ENCODE peak calls at places on chromosomes 5 and 9, in nine cellular contexts. R is Calu3; Z is activated CD4-positive, alpha-beta T cell treated with anti-CD3 and anti-CD28 coated beads, Interleukin-2, amount 50 U/mL, for 1 hour; P is COR-L47; Y is CD8-positive, alpha-beta memory T cell; X is Right ventricle myocardium superior; V is fibroblast of mammary gland; J is cardiac fibroblast; E is GM13977. L is an unnamed sample.

GRCh38 chr5:15664961-15665360 is 165.0 kb downstream of the FBXL7 start:
- DNase-seq in X (no peak), V (peak; percentile 44), Z (no peak), R (no peak), J (peak; percentile 18), P (no peak), E (no peak), Y (no peak), L (no peak)

GRCh38 chr5:19270153-19270552 is 717.8 kb downstream of the CDH18 start:
- DNase-seq in Z (no peak), Y (no peak), X (no peak), V (no peak), R (no peak), J (no peak), P (no peak), E (no peak), L (no peak)

GRCh38 chr9:104772707-104773106 is 8.8 kb downstream of the NIPSNAP3B start:
- DNase-seq in X (peak; percentile 54), P (no peak), Y (no peak), R (no peak), V (peak; percentile 17), Z (no peak), J (peak; percentile 67), E (no peak), L (no peak)

GRCh38 chr9:88174324-88174723 is 36.0 kb upstream of the SPATA31C2 start:
- DNase-seq in R (no peak), X (no peak), J (no peak), E (no peak), Z (no peak), Y (no peak), P (no peak), V (no peak), L (no peak)

GRCh38 chr9:129064499-129064908 is 16.4 kb upstream of the DOLPP1 start:
- DNase-seq in X (no peak), J (no peak), V (no peak), P (no peak), E (no peak), R (no peak), Z (no peak), Y (no peak), L (no peak)

GRCh38 chr9:92100237-92100911 is 14.8 kb downstream of the SPTLC1 start:
- DNase-seq in Z (no peak), J (peak; percentile 90), P (no peak), V (peak; percentile 82), R (peak; percentile 73), Y (no peak), E (no peak), X (no peak), L (no peak)

GRCh38 chr9:83323148-83323547 is 215.1 kb downstream of the FRMD3 start:
- DNase-seq in J (no peak), X (no peak), V (no peak), R (no peak), Z (no peak), E (no peak), Y (no peak), P (no peak), L (no peak)

GRCh38 chr5:178244566-178244965 is 12.0 kb upstream of the PHYKPL start:
- DNase-seq in E (no peak), Y (no peak), V (peak; percentile 28), R (no peak), X (no peak), P (no peak), J (peak; percentile 29), Z (no peak), L (no peak)

L was measured in HEK293T.